ENCODE peak calls at places on chromosomes 16 and 17, in four cellular contexts. H is choroid plexus epithelial cell; W is NCI-H187; Y is stimulated activated effector memory CD8-positive, alpha-beta T cell treated with anti-CD3 and anti-CD28 coated beads, Interleukin-12 subunit alpha, Interleukin-12 subunit beta, amount 100 ng/mL, for 72 hours. A is an unnamed sample.

GRCh38 chr17:82353484-82353883 is 5.6 kb upstream of the TEX19 start:
- DNase-seq in H (no peak), W (no peak), Y (no peak), A (no peak)

GRCh38 chr17:67518881-67519280 is 141.8 kb downstream of the PITPNC1 start:
- DNase-seq in H (no peak), W (no peak), Y (no peak), A (peak)

GRCh38 chr17:6755281-6755680 is 565 bp upstream of the XAF1 start:
- DNase-seq in H (peak), W (no peak), Y (no peak), A (peak)

GRCh38 chr16:30757316-30757715 is 4.5 kb downstream of the CFAP119 start:
- DNase-seq in H (no peak), W (no peak), Y (no peak), A (no peak)

GRCh38 chr16:717651-718245 is 2.8 kb downstream of the METRN start:
- DNase-seq in H (no peak), W (no peak), Y (no peak), A (no peak)

GRCh38 chr17:31411707-31412285 is 20.3 kb downstream of the RAB11FIP4 start:
- DNase-seq in H (no peak), W (no peak), Y (no peak), A (no peak)

GRCh38 chr16:58426960-58427359 is 34.7 kb downstream of the GINS3 start:
- DNase-seq in H (no peak), W (no peak), Y (no peak), A (no peak)

GRCh38 chr17:41521574-41522261 is 3.0 kb upstream of the KRT15 start:
- DNase-seq in H (peak), W (no peak), Y (no peak), A (peak)